ENCODE peak calls at places on chromosomes 3 and 15, in eight cellular contexts. One of them, this sample, is unnamed.

GRCh38 chr3:30770387-30770786 is 124.1 kb downstream of the GADL1 start:
- DNase-seq in pancreas: peak
- DNase-seq in cardiac muscle cell: peak
- DNase-seq in tibial nerve: peak
- DNase-seq in coronary artery: no peak
- DNase-seq in HL-60: no peak
- DNase-seq in brain microvascular endothelial cell: peak
- DNase-seq in psoas muscle: peak
- DNase-seq in this sample: peak

GRCh38 chr3:179046497-179047353 is 24.9 kb downstream of the ZMAT3 start:
- DNase-seq in pancreas: no peak
- DNase-seq in cardiac muscle cell: no peak
- DNase-seq in tibial nerve: no peak
- DNase-seq in coronary artery: no peak
- DNase-seq in HL-60: no peak
- DNase-seq in brain microvascular endothelial cell: peak
- DNase-seq in psoas muscle: no peak
- DNase-seq in this sample: no peak

GRCh38 chr15:42741710-42742109 is 4.8 kb upstream of the CDAN1 start:
- DNase-seq in pancreas: no peak
- DNase-seq in cardiac muscle cell: no peak
- DNase-seq in tibial nerve: no peak
- DNase-seq in coronary artery: no peak
- DNase-seq in HL-60: no peak
- DNase-seq in brain microvascular endothelial cell: no peak
- DNase-seq in psoas muscle: no peak
- DNase-seq in this sample: no peak

GRCh38 chr15:32124726-32125125 is 94.4 kb downstream of the CHRNA7 start:
- DNase-seq in pancreas: no peak
- DNase-seq in cardiac muscle cell: no peak
- DNase-seq in tibial nerve: no peak
- DNase-seq in coronary artery: no peak
- DNase-seq in HL-60: no peak
- DNase-seq in brain microvascular endothelial cell: no peak
- DNase-seq in psoas muscle: no peak
- DNase-seq in this sample: no peak

GRCh38 chr3:46893146-46893748 is 15.7 kb downstream of the PTH1R start:
- DNase-seq in pancreas: no peak
- DNase-seq in cardiac muscle cell: peak
- DNase-seq in tibial nerve: no peak
- DNase-seq in coronary artery: no peak
- DNase-seq in HL-60: no peak
- DNase-seq in brain microvascular endothelial cell: no peak
- DNase-seq in psoas muscle: peak
- DNase-seq in this sample: no peak

GRCh38 chr15:57235865-57236264 is 140.4 kb upstream of the CGNL1 start:
- DNase-seq in pancreas: no peak
- DNase-seq in cardiac muscle cell: peak
- DNase-seq in tibial nerve: no peak
- DNase-seq in coronary artery: no peak
- DNase-seq in HL-60: no peak
- DNase-seq in brain microvascular endothelial cell: peak
- DNase-seq in psoas muscle: no peak
- DNase-seq in this sample: no peak

GRCh38 chr15:29952245-29952644 is 130.0 kb upstream of the TJP1 start:
- DNase-seq in pancreas: no peak
- DNase-seq in cardiac muscle cell: no peak
- DNase-seq in tibial nerve: no peak
- DNase-seq in coronary artery: no peak
- DNase-seq in HL-60: no peak
- DNase-seq in brain microvascular endothelial cell: no peak
- DNase-seq in psoas muscle: no peak
- DNase-seq in this sample: no peak

GRCh38 chr15:91101356-91101920 is 1.4 kb downstream of the SV2B start:
- DNase-seq in pancreas: no peak
- DNase-seq in cardiac muscle cell: no peak
- DNase-seq in tibial nerve: no peak
- DNase-seq in coronary artery: no peak
- DNase-seq in HL-60: no peak
- DNase-seq in brain microvascular endothelial cell: no peak
- DNase-seq in psoas muscle: no peak
- DNase-seq in this sample: no peak

GRCh38 chr3:157231071-157231470 is 71.1 kb upstream of the CCNL1 start:
- DNase-seq in pancreas: no peak
- DNase-seq in cardiac muscle cell: peak
- DNase-seq in tibial nerve: no peak
- DNase-seq in coronary artery: no peak
- DNase-seq in HL-60: no peak
- DNase-seq in brain microvascular endothelial cell: peak
- DNase-seq in psoas muscle: no peak
- DNase-seq in this sample: no peak

GRCh38 chr3:76514836-76515235 is 525.1 kb upstream of the ROBO2 start:
- DNase-seq in pancreas: no peak
- DNase-seq in cardiac muscle cell: no peak
- DNase-seq in tibial nerve: no peak
- DNase-seq in coronary artery: no peak
- DNase-seq in HL-60: no peak
- DNase-seq in brain microvascular endothelial cell: no peak
- DNase-seq in psoas muscle: no peak
- DNase-seq in this sample: no peak

GRCh38 chr15:73872370-73872769 is 994 bp upstream of the TBC1D21 start:
- DNase-seq in pancreas: no peak
- DNase-seq in cardiac muscle cell: peak
- DNase-seq in tibial nerve: no peak
- DNase-seq in coronary artery: peak
- DNase-seq in HL-60: no peak
- DNase-seq in brain microvascular endothelial cell: peak
- DNase-seq in psoas muscle: no peak
- DNase-seq in this sample: no peak

GRCh38 chr3:173465112-173465511 is 67.6 kb downstream of the NLGN1 start:
- DNase-seq in pancreas: no peak
- DNase-seq in cardiac muscle cell: peak
- DNase-seq in tibial nerve: no peak
- DNase-seq in coronary artery: no peak
- DNase-seq in HL-60: no peak
- DNase-seq in brain microvascular endothelial cell: peak
- DNase-seq in psoas muscle: no peak
- DNase-seq in this sample: no peak

GRCh38 chr3:42814914-42815507 is 5.8 kb downstream of the ACKR2 start:
- DNase-seq in pancreas: no peak
- DNase-seq in cardiac muscle cell: no peak
- DNase-seq in tibial nerve: no peak
- DNase-seq in coronary artery: no peak
- DNase-seq in HL-60: no peak
- DNase-seq in brain microvascular endothelial cell: no peak
- DNase-seq in psoas muscle: no peak
- DNase-seq in this sample: no peak

GRCh38 chr15:31606261-31606669 is 279.6 kb downstream of the KLF13 start:
- DNase-seq in pancreas: no peak
- DNase-seq in cardiac muscle cell: no peak
- DNase-seq in tibial nerve: no peak
- DNase-seq in coronary artery: no peak
- DNase-seq in HL-60: no peak
- DNase-seq in brain microvascular endothelial cell: peak
- DNase-seq in psoas muscle: no peak
- DNase-seq in this sample: peak

GRCh38 chr3:60737633-60738399 is 513.4 kb downstream of the FHIT start:
- DNase-seq in pancreas: no peak
- DNase-seq in cardiac muscle cell: no peak
- DNase-seq in tibial nerve: no peak
- DNase-seq in coronary artery: no peak
- DNase-seq in HL-60: no peak
- DNase-seq in brain microvascular endothelial cell: no peak
- DNase-seq in psoas muscle: no peak
- DNase-seq in this sample: no peak

GRCh38 chr15:39624806-39625205 is 43.9 kb downstream of the THBS1 start:
- DNase-seq in pancreas: no peak
- DNase-seq in cardiac muscle cell: peak
- DNase-seq in tibial nerve: peak
- DNase-seq in coronary artery: no peak
- DNase-seq in HL-60: no peak
- DNase-seq in brain microvascular endothelial cell: peak
- DNase-seq in psoas muscle: peak
- DNase-seq in this sample: no peak

GRCh38 chr3:12442654-12443501 is 41.4 kb upstream of the TSEN2 start:
- DNase-seq in pancreas: no peak
- DNase-seq in cardiac muscle cell: no peak
- DNase-seq in tibial nerve: no peak
- DNase-seq in coronary artery: peak
- DNase-seq in HL-60: no peak
- DNase-seq in brain microvascular endothelial cell: peak
- DNase-seq in psoas muscle: no peak
- DNase-seq in this sample: no peak

GRCh38 chr3:13867727-13868126 is 12.1 kb downstream of the WNT7A start:
- DNase-seq in pancreas: no peak
- DNase-seq in cardiac muscle cell: no peak
- DNase-seq in tibial nerve: no peak
- DNase-seq in coronary artery: no peak
- DNase-seq in HL-60: no peak
- DNase-seq in brain microvascular endothelial cell: no peak
- DNase-seq in psoas muscle: no peak
- DNase-seq in this sample: no peak

GRCh38 chr3:197353867-197354180 is 55.4 kb upstream of the DLG1 start:
- DNase-seq in pancreas: no peak
- DNase-seq in cardiac muscle cell: peak
- DNase-seq in tibial nerve: no peak
- DNase-seq in coronary artery: no peak
- DNase-seq in HL-60: no peak
- DNase-seq in brain microvascular endothelial cell: no peak
- DNase-seq in psoas muscle: no peak
- DNase-seq in this sample: no peak

GRCh38 chr15:51883436-51883835 is 54.0 kb downstream of the TMOD3 start:
- DNase-seq in pancreas: no peak
- DNase-seq in cardiac muscle cell: peak
- DNase-seq in tibial nerve: no peak
- DNase-seq in coronary artery: no peak
- DNase-seq in HL-60: no peak
- DNase-seq in brain microvascular endothelial cell: peak
- DNase-seq in psoas muscle: no peak
- DNase-seq in this sample: no peak

GRCh38 chr15:51876169-51876568 is 46.7 kb downstream of the TMOD3 start:
- DNase-seq in pancreas: no peak
- DNase-seq in cardiac muscle cell: no peak
- DNase-seq in tibial nerve: no peak
- DNase-seq in coronary artery: no peak
- DNase-seq in HL-60: no peak
- DNase-seq in brain microvascular endothelial cell: no peak
- DNase-seq in psoas muscle: no peak
- DNase-seq in this sample: peak

GRCh38 chr15:51874751-51875644 is 45.5 kb downstream of the TMOD3 start:
- DNase-seq in pancreas: no peak
- DNase-seq in cardiac muscle cell: peak
- DNase-seq in tibial nerve: no peak
- DNase-seq in coronary artery: no peak
- DNase-seq in HL-60: no peak
- DNase-seq in brain microvascular endothelial cell: peak
- DNase-seq in psoas muscle: no peak
- DNase-seq in this sample: peak

GRCh38 chr15:51879555-51879954 is 50.1 kb downstream of the TMOD3 start:
- DNase-seq in pancreas: no peak
- DNase-seq in cardiac muscle cell: peak
- DNase-seq in tibial nerve: no peak
- DNase-seq in coronary artery: no peak
- DNase-seq in HL-60: no peak
- DNase-seq in brain microvascular endothelial cell: peak
- DNase-seq in psoas muscle: no peak
- DNase-seq in this sample: no peak

GRCh38 chr15:51878446-51879386 is 49.3 kb downstream of the TMOD3 start:
- DNase-seq in pancreas: no peak
- DNase-seq in cardiac muscle cell: peak
- DNase-seq in tibial nerve: no peak
- DNase-seq in coronary artery: no peak
- DNase-seq in HL-60: no peak
- DNase-seq in brain microvascular endothelial cell: peak
- DNase-seq in psoas muscle: no peak
- DNase-seq in this sample: no peak
- H3K27ac ChIP-seq in pancreas: peak
- H3K27ac ChIP-seq in cardiac muscle cell: no peak
- H3K27ac ChIP-seq in tibial nerve: peak
- H3K27ac ChIP-seq in coronary artery: peak
- H3K27ac ChIP-seq in HL-60: peak
- H3K27ac ChIP-seq in brain microvascular endothelial cell: peak
- H3K27ac ChIP-seq in psoas muscle: no peak
- H3K27ac ChIP-seq in this sample: peak

DNA sequence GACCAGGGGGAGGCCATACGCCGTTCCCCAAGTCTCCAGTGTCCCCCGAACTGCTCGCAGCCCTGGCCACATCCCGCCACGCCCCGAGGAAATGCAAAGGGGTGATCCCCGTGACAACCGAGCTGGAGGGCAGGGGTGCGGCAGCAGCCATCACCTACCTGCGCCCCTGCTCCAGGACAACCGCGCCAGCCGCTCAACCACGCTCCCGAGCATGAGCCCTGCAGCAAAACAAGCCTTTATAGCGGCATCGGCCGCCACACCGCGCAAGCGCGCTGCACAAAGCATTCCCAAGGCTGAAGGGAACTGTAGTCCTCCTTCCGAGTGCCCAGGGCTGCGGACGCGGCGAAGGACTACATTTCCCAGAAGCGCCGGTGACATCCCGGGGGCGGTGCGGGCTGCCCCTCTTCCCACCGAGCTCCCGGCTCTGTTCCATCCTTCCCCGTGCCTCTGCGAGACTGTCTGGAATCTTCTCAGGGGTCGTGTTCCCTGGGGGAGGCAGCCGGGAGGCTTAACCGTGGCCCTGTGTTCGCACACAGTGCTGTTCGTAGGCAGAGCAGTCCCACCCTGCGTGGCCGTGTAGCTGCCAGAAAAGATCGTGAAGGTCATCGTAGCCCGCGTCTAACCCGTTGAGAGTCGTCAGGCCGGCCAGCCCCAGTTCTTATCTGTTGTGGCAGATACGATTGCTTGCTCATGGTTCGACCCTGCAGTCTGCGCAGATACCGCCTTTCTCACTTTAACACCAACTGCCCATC is at the start of gene ABCC5:
- DNase-seq in pancreas: peak
- DNase-seq in cardiac muscle cell: peak
- DNase-seq in tibial nerve: peak
- DNase-seq in coronary artery: peak
- DNase-seq in HL-60: peak
- DNase-seq in brain microvascular endothelial cell: peak
- DNase-seq in psoas muscle: peak
- DNase-seq in this sample: peak
- TF ChIP-seq CTCF in pancreas: peak
- TF ChIP-seq CTCF in cardiac muscle cell: peak
- TF ChIP-seq CTCF in tibial nerve: peak
- TF ChIP-seq CTCF in coronary artery: peak
- TF ChIP-seq CTCF in HL-60: no peak
- TF ChIP-seq CTCF in brain microvascular endothelial cell: no peak
- TF ChIP-seq CTCF in psoas muscle: no peak
- TF ChIP-seq CTCF in this sample: peak

GRCh38 chr3:94167796-94168195 is 104.9 kb downstream of the NSUN3 start:
- DNase-seq in pancreas: no peak
- DNase-seq in cardiac muscle cell: no peak
- DNase-seq in tibial nerve: no peak
- DNase-seq in coronary artery: no peak
- DNase-seq in HL-60: no peak
- DNase-seq in brain microvascular endothelial cell: no peak
- DNase-seq in psoas muscle: no peak
- DNase-seq in this sample: no peak
- H3K4me3 ChIP-seq in pancreas: no peak
- H3K4me3 ChIP-seq in cardiac muscle cell: no peak
- H3K4me3 ChIP-seq in tibial nerve: no peak
- H3K4me3 ChIP-seq in coronary artery: no peak
- H3K4me3 ChIP-seq in HL-60: no peak
- H3K4me3 ChIP-seq in brain microvascular endothelial cell: no peak
- H3K4me3 ChIP-seq in psoas muscle: no peak
- H3K4me3 ChIP-seq in this sample: no peak

GRCh38 chr3:141452045-141452444 is 34.8 kb upstream of the RASA2 start:
- DNase-seq in pancreas: no peak
- DNase-seq in cardiac muscle cell: peak
- DNase-seq in tibial nerve: no peak
- DNase-seq in coronary artery: no peak
- DNase-seq in HL-60: peak
- DNase-seq in brain microvascular endothelial cell: peak
- DNase-seq in psoas muscle: no peak
- DNase-seq in this sample: no peak
- H3K27ac ChIP-seq in pancreas: peak
- H3K27ac ChIP-seq in cardiac muscle cell: no peak
- H3K27ac ChIP-seq in tibial nerve: peak
- H3K27ac ChIP-seq in coronary artery: peak
- H3K27ac ChIP-seq in HL-60: peak
- H3K27ac ChIP-seq in brain microvascular endothelial cell: peak
- H3K27ac ChIP-seq in psoas muscle: no peak
- H3K27ac ChIP-seq in this sample: no peak